ENCODE peak calls at places on chromosomes 11 and 22, in seven cellular contexts. One of them, this sample, is unnamed.

GRCh38 chr11:71279916-71280645 is 27.7 kb upstream of the SHANK2 start:
- DNase-seq in fibroblast of mammary gland: no peak
- DNase-seq in neural progenitor cell: no peak
- DNase-seq in breast epithelium: no peak
- DNase-seq in BJ: no peak
- DNase-seq in right atrium auricular region: peak; percentile 26
- DNase-seq in GM10248: no peak
- DNase-seq in this sample: no peak

GRCh38 chr22:42752912-42753311 is 32.2 kb upstream of the A4GALT start:
- DNase-seq in fibroblast of mammary gland: peak; percentile 69
- DNase-seq in neural progenitor cell: no peak
- DNase-seq in breast epithelium: no peak
- DNase-seq in BJ: no peak
- DNase-seq in right atrium auricular region: no peak
- DNase-seq in GM10248: peak; percentile 71
- DNase-seq in this sample: no peak

GRCh38 chr11:75635009-75635909 is 33.6 kb downstream of the MAP6 start:
- DNase-seq in fibroblast of mammary gland: peak; percentile 61
- DNase-seq in neural progenitor cell: peak; percentile 14
- DNase-seq in breast epithelium: no peak
- DNase-seq in BJ: no peak
- DNase-seq in right atrium auricular region: peak; percentile 61
- DNase-seq in GM10248: no peak
- DNase-seq in this sample: no peak

GRCh38 chr11:33895752-33896137 is 3.9 kb upstream of the LMO2 start:
- DNase-seq in fibroblast of mammary gland: no peak
- DNase-seq in neural progenitor cell: peak; percentile 21
- DNase-seq in breast epithelium: peak; percentile 54
- DNase-seq in BJ: no peak
- DNase-seq in right atrium auricular region: no peak
- DNase-seq in GM10248: no peak
- DNase-seq in this sample: no peak

GRCh38 chr22:35380537-35381423 is at the start of gene HMOX1:
- DNase-seq in fibroblast of mammary gland: peak; percentile 85
- DNase-seq in neural progenitor cell: peak; percentile 91
- DNase-seq in breast epithelium: peak; percentile 82
- DNase-seq in BJ: peak; percentile 55
- DNase-seq in right atrium auricular region: peak; percentile 97
- DNase-seq in GM10248: peak; percentile 90
- DNase-seq in this sample: peak; percentile 96

GRCh38 chr11:19715373-19715772 is 2.7 kb downstream of the NAV2 start:
- DNase-seq in fibroblast of mammary gland: peak; percentile 96
- DNase-seq in neural progenitor cell: no peak
- DNase-seq in breast epithelium: no peak
- DNase-seq in BJ: peak; percentile 69
- DNase-seq in right atrium auricular region: no peak
- DNase-seq in GM10248: no peak
- DNase-seq in this sample: no peak

GRCh38 chr11:122317337-122317736 is 201.3 kb upstream of the BLID start:
- DNase-seq in fibroblast of mammary gland: no peak
- DNase-seq in neural progenitor cell: no peak
- DNase-seq in breast epithelium: no peak
- DNase-seq in BJ: peak; percentile 71
- DNase-seq in right atrium auricular region: no peak
- DNase-seq in GM10248: no peak
- DNase-seq in this sample: no peak

GRCh38 chr11:119318240-119319135 is 1.6 kb upstream of the MCAM start:
- DNase-seq in fibroblast of mammary gland: peak; percentile 54
- DNase-seq in neural progenitor cell: peak; percentile 57
- DNase-seq in breast epithelium: peak; percentile 79
- DNase-seq in BJ: no peak
- DNase-seq in right atrium auricular region: no peak
- DNase-seq in GM10248: peak; percentile 76
- DNase-seq in this sample: no peak

GRCh38 chr11:35118906-35119305 is 20.1 kb upstream of the CD44 start:
- DNase-seq in fibroblast of mammary gland: no peak
- DNase-seq in neural progenitor cell: no peak
- DNase-seq in breast epithelium: no peak
- DNase-seq in BJ: no peak
- DNase-seq in right atrium auricular region: no peak
- DNase-seq in GM10248: peak; percentile 55
- DNase-seq in this sample: no peak

GRCh38 chr11:27228232-27228631 is 134.8 kb downstream of the CCDC34 start:
- DNase-seq in fibroblast of mammary gland: no peak
- DNase-seq in neural progenitor cell: no peak
- DNase-seq in breast epithelium: peak; percentile 33
- DNase-seq in BJ: no peak
- DNase-seq in right atrium auricular region: no peak
- DNase-seq in GM10248: no peak
- DNase-seq in this sample: no peak

GRCh38 chr11:37963440-37963839 is 1365.4 kb upstream of the RAG2 start:
- DNase-seq in fibroblast of mammary gland: no peak
- DNase-seq in neural progenitor cell: peak; percentile 27
- DNase-seq in breast epithelium: no peak
- DNase-seq in BJ: no peak
- DNase-seq in right atrium auricular region: no peak
- DNase-seq in GM10248: no peak
- DNase-seq in this sample: no peak

GRCh38 chr11:124801014-124801413 is 808 bp upstream of the MSANTD2 start:
- DNase-seq in fibroblast of mammary gland: peak; percentile 82
- DNase-seq in neural progenitor cell: no peak
- DNase-seq in breast epithelium: no peak
- DNase-seq in BJ: no peak
- DNase-seq in right atrium auricular region: no peak
- DNase-seq in GM10248: peak; percentile 12
- DNase-seq in this sample: no peak

GRCh38 chr11:45885921-45886721 is 670 bp downstream of the MAPK8IP1 start:
- DNase-seq in fibroblast of mammary gland: no peak
- DNase-seq in neural progenitor cell: peak; percentile 64
- DNase-seq in breast epithelium: no peak
- DNase-seq in BJ: no peak
- DNase-seq in right atrium auricular region: no peak
- DNase-seq in GM10248: no peak
- DNase-seq in this sample: no peak

GRCh38 chr22:37897805-37898204 is 8.3 kb upstream of the MICALL1 start:
- DNase-seq in fibroblast of mammary gland: no peak
- DNase-seq in neural progenitor cell: no peak
- DNase-seq in breast epithelium: no peak
- DNase-seq in BJ: no peak
- DNase-seq in right atrium auricular region: no peak
- DNase-seq in GM10248: no peak
- DNase-seq in this sample: no peak

GRCh38 chr22:37896181-37896592 is 9.9 kb upstream of the MICALL1 start:
- DNase-seq in fibroblast of mammary gland: peak; percentile 23
- DNase-seq in neural progenitor cell: no peak
- DNase-seq in breast epithelium: peak; percentile 48
- DNase-seq in BJ: no peak
- DNase-seq in right atrium auricular region: no peak
- DNase-seq in GM10248: peak; percentile 82
- DNase-seq in this sample: no peak

GRCh38 chr22:37894939-37895670 is 11.0 kb upstream of the MICALL1 start:
- DNase-seq in fibroblast of mammary gland: no peak
- DNase-seq in neural progenitor cell: peak; percentile 70
- DNase-seq in breast epithelium: peak; percentile 65
- DNase-seq in BJ: no peak
- DNase-seq in right atrium auricular region: no peak
- DNase-seq in GM10248: no peak
- DNase-seq in this sample: no peak

GRCh38 chr22:37896939-37897338 is 9.2 kb upstream of the MICALL1 start:
- DNase-seq in fibroblast of mammary gland: no peak
- DNase-seq in neural progenitor cell: peak; percentile 23
- DNase-seq in breast epithelium: no peak
- DNase-seq in BJ: no peak
- DNase-seq in right atrium auricular region: no peak
- DNase-seq in GM10248: no peak
- DNase-seq in this sample: no peak

GRCh38 chr22:37898441-37899181 is 7.5 kb upstream of the MICALL1 start:
- DNase-seq in fibroblast of mammary gland: no peak
- DNase-seq in neural progenitor cell: no peak
- DNase-seq in breast epithelium: peak; percentile 92
- DNase-seq in BJ: no peak
- DNase-seq in right atrium auricular region: no peak
- DNase-seq in GM10248: no peak
- DNase-seq in this sample: no peak
- TF ChIP-seq CTCF in fibroblast of mammary gland: no peak
- TF ChIP-seq CTCF in neural progenitor cell: no peak
- TF ChIP-seq CTCF in breast epithelium: no peak
- TF ChIP-seq CTCF in BJ: no peak
- TF ChIP-seq CTCF in right atrium auricular region: no peak
- TF ChIP-seq CTCF in GM10248: no peak
- TF ChIP-seq CTCF in this sample: no peak

GRCh38 chr11:10893713-10894112 is 35.9 kb upstream of the ZBED5 start:
- DNase-seq in fibroblast of mammary gland: peak; percentile 86
- DNase-seq in neural progenitor cell: no peak
- DNase-seq in breast epithelium: no peak
- DNase-seq in BJ: no peak
- DNase-seq in right atrium auricular region: no peak
- DNase-seq in GM10248: no peak
- DNase-seq in this sample: no peak
- TF ChIP-seq CTCF in fibroblast of mammary gland: peak; percentile 38
- TF ChIP-seq CTCF in neural progenitor cell: no peak
- TF ChIP-seq CTCF in breast epithelium: no peak
- TF ChIP-seq CTCF in BJ: peak; percentile 50
- TF ChIP-seq CTCF in right atrium auricular region: peak; percentile 36
- TF ChIP-seq CTCF in GM10248: no peak
- TF ChIP-seq CTCF in this sample: peak; percentile 42

DNA sequence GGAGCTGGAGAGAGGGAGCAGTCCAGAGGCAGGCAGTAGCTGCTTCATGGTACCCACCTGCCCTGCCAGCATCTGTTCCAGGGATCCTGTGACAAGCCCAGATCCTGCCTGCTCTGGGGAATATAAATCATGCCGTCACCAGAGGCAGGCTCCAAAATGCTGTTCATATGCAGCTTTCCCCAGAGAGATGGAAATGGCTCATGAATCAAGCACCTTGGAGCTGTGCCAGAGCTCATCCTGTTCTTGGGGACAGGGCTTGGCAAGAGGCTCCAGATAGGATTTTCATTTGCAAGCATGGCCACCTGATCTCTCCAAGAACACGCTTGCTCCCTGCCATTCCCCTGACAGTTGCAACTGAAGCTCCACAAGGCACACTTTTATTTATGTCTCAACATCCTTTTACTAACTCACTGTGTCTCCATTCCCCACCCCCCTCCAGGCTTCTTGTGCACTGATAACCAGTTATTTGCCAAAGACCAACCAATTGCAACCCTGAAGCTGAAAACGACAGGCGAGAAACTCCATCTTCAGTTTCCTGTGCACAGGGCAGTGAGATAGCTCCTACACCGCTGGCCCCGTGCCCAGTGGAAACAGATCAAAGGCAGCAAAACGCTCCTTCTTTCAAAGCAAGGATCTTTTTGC is 115.8 kb upstream of the PITPNB start:
- DNase-seq in fibroblast of mammary gland: peak; percentile 86
- DNase-seq in neural progenitor cell: no peak
- DNase-seq in breast epithelium: no peak
- DNase-seq in BJ: no peak
- DNase-seq in right atrium auricular region: peak; percentile 86
- DNase-seq in GM10248: no peak
- DNase-seq in this sample: peak; percentile 70
- TF ChIP-seq CTCF in fibroblast of mammary gland: no peak
- TF ChIP-seq CTCF in neural progenitor cell: no peak
- TF ChIP-seq CTCF in breast epithelium: no peak
- TF ChIP-seq CTCF in BJ: no peak
- TF ChIP-seq CTCF in right atrium auricular region: no peak
- TF ChIP-seq CTCF in GM10248: no peak
- TF ChIP-seq CTCF in this sample: no peak

GRCh38 chr11:102347526-102348331 is 715 bp downstream of the BIRC2 start:
- DNase-seq in fibroblast of mammary gland: peak; percentile 41
- DNase-seq in neural progenitor cell: peak; percentile 27
- DNase-seq in breast epithelium: no peak
- DNase-seq in BJ: no peak
- DNase-seq in right atrium auricular region: no peak
- DNase-seq in GM10248: no peak
- DNase-seq in this sample: no peak
- TF ChIP-seq CTCF in fibroblast of mammary gland: no peak
- TF ChIP-seq CTCF in neural progenitor cell: no peak
- TF ChIP-seq CTCF in breast epithelium: no peak
- TF ChIP-seq CTCF in BJ: no peak
- TF ChIP-seq CTCF in right atrium auricular region: no peak
- TF ChIP-seq CTCF in GM10248: no peak
- TF ChIP-seq CTCF in this sample: no peak

GRCh38 chr22:30430933-30431332 is 5.4 kb downstream of the MTFP1 start:
- DNase-seq in fibroblast of mammary gland: no peak
- DNase-seq in neural progenitor cell: no peak
- DNase-seq in breast epithelium: no peak
- DNase-seq in BJ: no peak
- DNase-seq in right atrium auricular region: no peak
- DNase-seq in GM10248: no peak
- DNase-seq in this sample: no peak
- TF ChIP-seq CTCF in fibroblast of mammary gland: no peak
- TF ChIP-seq CTCF in neural progenitor cell: peak; percentile 12
- TF ChIP-seq CTCF in breast epithelium: no peak
- TF ChIP-seq CTCF in BJ: no peak
- TF ChIP-seq CTCF in right atrium auricular region: no peak
- TF ChIP-seq CTCF in GM10248: no peak
- TF ChIP-seq CTCF in this sample: no peak

DNA sequence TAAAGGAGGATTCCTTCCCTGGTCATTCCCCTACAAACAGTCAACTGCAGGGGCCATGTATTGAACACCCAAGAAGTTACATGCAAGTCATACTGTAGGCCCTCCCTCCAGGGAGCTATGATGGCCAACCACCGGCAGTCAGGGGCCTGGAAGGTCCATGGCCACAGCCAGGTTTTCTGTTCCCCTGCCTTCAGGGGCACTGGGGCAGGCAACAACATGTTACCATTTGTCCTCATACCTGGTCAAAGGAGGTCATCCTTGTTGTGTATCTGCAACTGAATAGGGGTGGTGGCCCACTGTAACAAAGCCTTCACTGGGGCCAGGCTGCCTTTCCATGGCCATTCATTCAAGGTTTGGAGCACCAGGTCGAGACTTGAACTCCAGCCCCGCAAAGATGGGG is 433.6 kb downstream of the DYNC2H1 start:
- DNase-seq in fibroblast of mammary gland: no peak
- DNase-seq in neural progenitor cell: no peak
- DNase-seq in breast epithelium: no peak
- DNase-seq in BJ: no peak
- DNase-seq in right atrium auricular region: no peak
- DNase-seq in GM10248: no peak
- DNase-seq in this sample: no peak
- TF ChIP-seq CTCF in fibroblast of mammary gland: no peak
- TF ChIP-seq CTCF in neural progenitor cell: no peak
- TF ChIP-seq CTCF in breast epithelium: no peak
- TF ChIP-seq CTCF in BJ: no peak
- TF ChIP-seq CTCF in right atrium auricular region: no peak
- TF ChIP-seq CTCF in GM10248: no peak
- TF ChIP-seq CTCF in this sample: no peak

GRCh38 chr11:110467556-110467955 is 37.8 kb downstream of the FDX1 start:
- DNase-seq in fibroblast of mammary gland: no peak
- DNase-seq in neural progenitor cell: no peak
- DNase-seq in breast epithelium: no peak
- DNase-seq in BJ: no peak
- DNase-seq in right atrium auricular region: no peak
- DNase-seq in GM10248: no peak
- DNase-seq in this sample: no peak
- TF ChIP-seq CTCF in fibroblast of mammary gland: no peak
- TF ChIP-seq CTCF in neural progenitor cell: peak; percentile 13
- TF ChIP-seq CTCF in breast epithelium: no peak
- TF ChIP-seq CTCF in BJ: no peak
- TF ChIP-seq CTCF in right atrium auricular region: no peak
- TF ChIP-seq CTCF in GM10248: no peak
- TF ChIP-seq CTCF in this sample: no peak

GRCh38 chr11:95545116-95545875 is 244.3 kb downstream of the FAM76B start:
- DNase-seq in fibroblast of mammary gland: no peak
- DNase-seq in neural progenitor cell: no peak
- DNase-seq in breast epithelium: no peak
- DNase-seq in BJ: no peak
- DNase-seq in right atrium auricular region: no peak
- DNase-seq in GM10248: no peak
- DNase-seq in this sample: no peak
- TF ChIP-seq CTCF in fibroblast of mammary gland: peak; percentile 2
- TF ChIP-seq CTCF in neural progenitor cell: no peak
- TF ChIP-seq CTCF in breast epithelium: no peak
- TF ChIP-seq CTCF in BJ: no peak
- TF ChIP-seq CTCF in right atrium auricular region: peak; percentile 19
- TF ChIP-seq CTCF in GM10248: peak; percentile 17
- TF ChIP-seq CTCF in this sample: no peak